ENCODE peak calls at places on chromosomes 5 and 9, in six cellular contexts. G, K, Z, Q, M and B are unnamed samples.

GRCh38 chr5:146623657-146624056 is 107.7 kb upstream of the GPR151 start:
- DNase-seq in Z (no peak), G (no peak), M (no peak), Q (no peak), K (no peak), B (no peak)

GRCh38 chr9:126326228-126327015 is at the start of gene MVB12B:
- DNase-seq in M (peak; percentile 64), G (peak; percentile 43), K (peak; percentile 54), Q (peak; percentile 85), Z (peak; percentile 58), B (no peak)

GRCh38 chr5:40405985-40406384 is 273.7 kb upstream of the PTGER4 start:
- DNase-seq in K (no peak), M (no peak), Z (no peak), Q (no peak), G (no peak), B (no peak)

GRCh38 chr9:129341991-129342348 is 163.9 kb upstream of the IER5L start:
- DNase-seq in M (no peak), Z (no peak), K (no peak), G (no peak), Q (no peak), B (no peak)

GRCh38 chr9:98248737-98249474 is 6.5 kb downstream of the TBC1D2 start:
- DNase-seq in Z (no peak), M (no peak), Q (no peak), K (no peak), G (no peak), B (no peak)

GRCh38 chr5:9337908-9338307 is 208.0 kb downstream of the SEMA5A start:
- DNase-seq in Z (no peak), G (no peak), M (no peak), K (no peak), Q (no peak), B (no peak)

GRCh38 chr5:163566678-163567077 is 61.3 kb downstream of the MAT2B start:
- DNase-seq in M (no peak), Z (no peak), K (no peak), Q (no peak), G (no peak), B (no peak)

GRCh38 chr5:135194573-135195266 is 160.7 kb upstream of the PITX1 start:
- DNase-seq in Z (no peak), K (no peak), M (no peak), G (no peak), Q (no peak), B (no peak)

GRCh38 chr9:35859995-35860348 is 10.2 kb downstream of the OR13J1 start:
- DNase-seq in Z (no peak), Q (no peak), M (no peak), G (no peak), K (no peak), B (no peak)

GRCh38 chr5:74897049-74897448 is 30.9 kb upstream of the FAM169A start:
- DNase-seq in M (no peak), G (no peak), K (no peak), Q (no peak), Z (no peak), B (no peak)

GRCh38 chr5:56607074-56607473 is 208.3 kb upstream of the MAP3K1 start:
- DNase-seq in Z (no peak), G (no peak), M (no peak), K (no peak), Q (no peak), B (no peak)

GRCh38 chr9:8895498-8896224 is 1096.1 kb upstream of the DMAC1 start:
- DNase-seq in M (no peak), K (no peak), Z (peak; percentile 5), Q (peak; percentile 8), G (no peak), B (no peak)

GRCh38 chr9:115850548-115851304 is 302.9 kb upstream of the PAPPA start:
- DNase-seq in Q (no peak), Z (no peak), M (no peak), G (no peak), K (no peak), B (no peak)

GRCh38 chr5:130963798-130964197 is 201.3 kb downstream of the HINT1 start:
- DNase-seq in G (no peak), Q (no peak), K (no peak), M (no peak), Z (no peak), B (no peak)

GRCh38 chr5:139676951-139677367 is 28.8 kb downstream of the CXXC5 start:
- DNase-seq in Q (no peak), M (no peak), Z (no peak), G (no peak), K (peak; percentile 91), B (no peak)

GRCh38 chr9:138025417-138025816 is 147.8 kb downstream of the CACNA1B start:
- DNase-seq in M (no peak), K (no peak), Q (no peak), G (no peak), Z (no peak), B (no peak)

GRCh38 chr5:157611571-157612067 is 36.0 kb upstream of the ADAM19 start:
- DNase-seq in G (no peak), M (no peak), Z (no peak), Q (peak; percentile 32), K (no peak), B (no peak)

GRCh38 chr9:2227468-2227867 is 212.3 kb downstream of the SMARCA2 start:
- DNase-seq in Z (no peak), K (no peak), M (peak; percentile 67), Q (no peak), G (no peak), B (no peak)

GRCh38 chr5:130836729-130837660 is 328.1 kb downstream of the HINT1 start:
- DNase-seq in G (no peak), Z (no peak), M (no peak), Q (peak; percentile 19), K (no peak), B (no peak)

GRCh38 chr9:13324988-13325387 is 45.5 kb upstream of the MPDZ start:
- DNase-seq in Z (no peak), M (no peak), K (no peak), G (no peak), Q (no peak), B (no peak)

GRCh38 chr9:84301851-84302250 is 38.7 kb downstream of the SLC28A3 start:
- DNase-seq in Q (no peak), Z (no peak), M (no peak), K (no peak), G (no peak), B (no peak)

GRCh38 chr5:8875722-8876121 is 670.2 kb downstream of the SEMA5A start:
- DNase-seq in K (no peak), Q (no peak), G (no peak), M (no peak), Z (no peak), B (no peak)

GRCh38 chr5:8417316-8418048 is 548.5 kb downstream of the MTRR start:
- DNase-seq in Q (no peak), M (no peak), K (no peak), Z (no peak), G (no peak), B (no peak)

GRCh38 chr9:14433841-14434511 is 120.0 kb upstream of the NFIB start:
- DNase-seq in K (peak; percentile 53), Q (no peak), Z (peak; percentile 15), G (no peak), M (peak; percentile 49), B (no peak)

GRCh38 chr5:17219006-17219422 is 1.6 kb downstream of the BASP1 start:
- DNase-seq in Z (peak; percentile 55), K (peak; percentile 74), G (no peak), M (peak; percentile 30), Q (peak; percentile 53), B (peak; percentile 79)